ENCODE peak calls at places on chromosomes 11 and 22, in five cellular contexts. U is colonic mucosa; R is activated effector memory CD4-positive, alpha-beta T cell treated with Interleukin-2 at 50 U/mL for 16 hours; D is iPS-NIHi11; I is NCI-H774. Z is an unnamed sample.

GRCh38 chr11:93529707-93530467 is 13.3 kb downstream of the SMCO4 start:
- DNase-seq in U (no peak), R (no peak), D (no peak), I (no peak), Z (no peak)

GRCh38 chr22:49021097-49021925 is 806.4 kb downstream of the BRD1 start:
- DNase-seq in U (no peak), R (no peak), D (no peak), I (no peak), Z (no peak)

GRCh38 chr22:46019351-46019750 is 42.4 kb upstream of the WNT7B start:
- DNase-seq in U (no peak), R (no peak), D (no peak), I (no peak), Z (no peak)

GRCh38 chr11:132312161-132312560 is 941.7 kb downstream of the NTM start:
- DNase-seq in U (no peak), R (no peak), D (no peak), I (no peak), Z (no peak)

GRCh38 chr11:74141274-74141695 is 29.5 kb downstream of the C2CD3 start:
- DNase-seq in U (peak), R (no peak), D (peak), I (peak), Z (no peak)

GRCh38 chr11:124868322-124869274 is 3.4 kb downstream of the ROBO3 start:
- DNase-seq in U (no peak), R (no peak), D (no peak), I (no peak), Z (no peak)

GRCh38 chr11:35662061-35662648 is 420 bp upstream of the TRIM44 start:
- DNase-seq in U (no peak), R (peak), D (no peak), I (no peak), Z (no peak)

GRCh38 chr11:30282289-30282631 is 40.6 kb upstream of the ARL14EP start:
- DNase-seq in U (no peak), R (peak), D (no peak), I (no peak), Z (no peak)

GRCh38 chr11:66720223-66720898 is 8.7 kb downstream of the SPTBN2 start:
- DNase-seq in U (peak), R (peak), D (peak), I (peak), Z (peak)

GRCh38 chr11:134118016-134118415 is 49.1 kb downstream of the JAM3 start:
- DNase-seq in U (no peak), R (no peak), D (no peak), I (no peak), Z (no peak)

GRCh38 chr11:130703489-130704190 is 212.6 kb downstream of the SNX19 start:
- DNase-seq in U (no peak), R (no peak), D (no peak), I (no peak), Z (no peak)

GRCh38 chr11:1470681-1471611 is 15.6 kb downstream of the MOB2 start:
- DNase-seq in U (no peak), R (no peak), D (no peak), I (no peak), Z (no peak)

GRCh38 chr22:35008213-35008612 is 57.7 kb upstream of the ISX start:
- DNase-seq in U (no peak), R (no peak), D (no peak), I (no peak), Z (no peak)

GRCh38 chr22:49354516-49355205 is 473.0 kb downstream of the BRD1 start:
- DNase-seq in U (no peak), R (no peak), D (no peak), I (no peak), Z (peak)

GRCh38 chr11:87397250-87397649 is 359.5 kb downstream of the TMEM135 start:
- DNase-seq in U (no peak), R (no peak), D (no peak), I (no peak), Z (no peak)

GRCh38 chr11:63766501-63767270 is 1.9 kb downstream of the ZFTA start:
- DNase-seq in U (peak), R (no peak), D (no peak), I (no peak), Z (peak)

GRCh38 chr11:113393501-113393985 is 6.0 kb downstream of the ANKK1 start:
- DNase-seq in U (no peak), R (no peak), D (no peak), I (no peak), Z (no peak)

GRCh38 chr11:78641541-78641940 is 66.9 kb upstream of the NARS2 start:
- DNase-seq in U (no peak), R (no peak), D (no peak), I (no peak), Z (no peak)

GRCh38 chr11:77136784-77137420 is 8.9 kb downstream of the MYO7A start:
- DNase-seq in U (no peak), R (no peak), D (no peak), I (no peak), Z (no peak)

GRCh38 chr11:2418961-2419360 is 18.4 kb downstream of the TSSC4 start:
- DNase-seq in U (no peak), R (no peak), D (no peak), I (no peak), Z (no peak)

GRCh38 chr11:65559535-65559934 is 1.4 kb upstream of the LTBP3 start:
- DNase-seq in U (no peak), R (no peak), D (no peak), I (no peak), Z (no peak)

GRCh38 chr11:6655020-6655789 is 404 bp downstream of the DCHS1 start:
- DNase-seq in U (no peak), R (no peak), D (no peak), I (no peak), Z (peak)

GRCh38 chr22:37563153-37564081 is 3.1 kb downstream of the CDC42EP1 start:
- DNase-seq in U (peak), R (no peak), D (no peak), I (no peak), Z (no peak)